ENCODE peak calls at places on chromosomes 2 and 18, in seven cellular contexts. R is activated naive CD4-positive, alpha-beta T cell; V is HFF-Myc; Y is skeletal muscle cell; U is T-helper 2 cell; N is brain microvascular endothelial cell; H is sigmoid colon. Z is an unnamed sample.
A peak's percentile ranks its signal among the peaks of the same experiment; 100 is the strongest.

GRCh38 chr2:216559625-216560156 is 61.0 kb downstream of the RPL37A start:
- DNase-seq in R (no peak), V (no peak), Y (no peak), U (no peak), N (no peak), H (no peak), Z (no peak)

GRCh38 chr2:187581125-187581896 is 27.1 kb upstream of the TFPI start:
- DNase-seq in R (no peak), V (peak; percentile 15), Y (peak; percentile 13), U (no peak), N (peak; percentile 45), H (no peak), Z (no peak)

GRCh38 chr2:113078350-113078839 is 10.6 kb downstream of the IL1F10 start:
- DNase-seq in R (no peak), V (no peak), Y (no peak), U (no peak), N (peak; percentile 16), H (no peak), Z (no peak)

GRCh38 chr2:66901344-66901743 is 466.4 kb downstream of the MEIS1 start:
- DNase-seq in R (no peak), V (peak; percentile 35), Y (no peak), U (no peak), N (no peak), H (no peak), Z (no peak)

GRCh38 chr2:71784734-71785549 is 331.6 kb downstream of the DYSF start:
- DNase-seq in R (no peak), V (no peak), Y (no peak), U (no peak), N (peak; percentile 51), H (no peak), Z (no peak)

GRCh38 chr2:96218508-96219131 is 10.0 kb upstream of the STARD7 start:
- DNase-seq in R (no peak), V (no peak), Y (no peak), U (no peak), N (no peak), H (no peak), Z (no peak)

GRCh38 chr2:138455691-138456090 is 45.9 kb upstream of the SPOPL start:
- DNase-seq in R (no peak), V (no peak), Y (no peak), U (no peak), N (no peak), H (no peak), Z (no peak)

GRCh38 chr18:31199190-31199769 is 36.6 kb upstream of the DSC1 start:
- DNase-seq in R (no peak), V (no peak), Y (no peak), U (no peak), N (no peak), H (no peak), Z (no peak)

GRCh38 chr2:217929757-217930707 is 72.8 kb downstream of the TNS1 start:
- DNase-seq in R (no peak), V (no peak), Y (no peak), U (no peak), N (no peak), H (peak; percentile 95), Z (no peak)

GRCh38 chr2:37720533-37721218 is 49.2 kb upstream of the CDC42EP3 start:
- DNase-seq in R (no peak), V (no peak), Y (peak; percentile 73), U (no peak), N (no peak), H (no peak), Z (no peak)

GRCh38 chr2:178152977-178153376 is 40.7 kb downstream of the RBM45 start:
- DNase-seq in R (no peak), V (no peak), Y (no peak), U (no peak), N (no peak), H (no peak), Z (no peak)

GRCh38 chr2:239318091-239318725 is 82.6 kb downstream of the HDAC4 start:
- DNase-seq in R (no peak), V (no peak), Y (no peak), U (no peak), N (no peak), H (peak; percentile 56), Z (no peak)

GRCh38 chr18:50614838-50615237 is 55.0 kb downstream of the MAPK4 start:
- DNase-seq in R (no peak), V (no peak), Y (no peak), U (no peak), N (no peak), H (no peak), Z (no peak)

GRCh38 chr2:140344842-140345241 is 1564.7 kb upstream of the NXPH2 start:
- DNase-seq in R (no peak), V (no peak), Y (peak; percentile 78), U (no peak), N (peak; percentile 22), H (no peak), Z (no peak)

GRCh38 chr2:96103388-96103705 is 13.0 kb downstream of the ADRA2B start:
- DNase-seq in R (no peak), V (no peak), Y (no peak), U (no peak), N (no peak), H (no peak), Z (no peak)

GRCh38 chr2:70083344-70084156 is 3.7 kb upstream of the PCBP1 start:
- DNase-seq in R (no peak), V (no peak), Y (no peak), U (no peak), N (no peak), H (peak; percentile 48), Z (no peak)

GRCh38 chr2:86485103-86485502 is 43.9 kb downstream of the KDM3A start:
- DNase-seq in R (no peak), V (no peak), Y (no peak), U (no peak), N (no peak), H (no peak), Z (no peak)

GRCh38 chr2:212695426-212695825 is 156.8 kb upstream of the ERBB4 start:
- DNase-seq in R (no peak), V (no peak), Y (no peak), U (no peak), N (no peak), H (no peak), Z (no peak)

GRCh38 chr2:24438106-24438505 is 52.9 kb upstream of the NCOA1 start:
- DNase-seq in R (no peak), V (no peak), Y (peak; percentile 24), U (no peak), N (no peak), H (no peak), Z (no peak)

GRCh38 chr2:202018950-202019349 is 14.7 kb upstream of the FZD7 start:
- DNase-seq in R (no peak), V (no peak), Y (no peak), U (no peak), N (no peak), H (peak; percentile 70), Z (no peak)

GRCh38 chr18:10526211-10526949 is 553 bp downstream of the NAPG start:
- DNase-seq in R (peak; percentile 52), V (no peak), Y (no peak), U (peak; percentile 35), N (peak; percentile 18), H (peak; percentile 81), Z (peak; percentile 42)

GRCh38 chr2:129285012-129285411 is 694.5 kb upstream of the RAB6C start:
- DNase-seq in R (no peak), V (no peak), Y (no peak), U (no peak), N (no peak), H (no peak), Z (no peak)

GRCh38 chr18:22683196-22683676 is 249.9 kb upstream of the RBBP8 start:
- DNase-seq in R (no peak), V (peak; percentile 49), Y (peak; percentile 89), U (no peak), N (peak; percentile 95), H (peak; percentile 91), Z (no peak)

GRCh38 chr2:239326831-239327535 is 73.8 kb downstream of the HDAC4 start:
- DNase-seq in R (peak; percentile 58), V (no peak), Y (no peak), U (peak; percentile 38), N (no peak), H (peak; percentile 68), Z (peak; percentile 69)

GRCh38 chr18:78678318-78678695 is 301.3 kb upstream of the SALL3 start:
- DNase-seq in R (no peak), V (no peak), Y (no peak), U (no peak), N (no peak), H (no peak), Z (no peak)

GRCh38 chr2:11123856-11124759 is 31.2 kb upstream of the SLC66A3 start:
- DNase-seq in R (peak; percentile 46), V (no peak), Y (no peak), U (peak; percentile 55), N (peak; percentile 47), H (no peak), Z (peak; percentile 58)

GRCh38 chr2:33488178-33488690 is 11.8 kb downstream of the RASGRP3 start:
- DNase-seq in R (no peak), V (no peak), Y (no peak), U (no peak), N (no peak), H (no peak), Z (no peak)

GRCh38 chr2:179235463-179236108 is 29.0 kb downstream of the SESTD1 start:
- DNase-seq in R (no peak), V (no peak), Y (peak; percentile 59), U (no peak), N (peak; percentile 36), H (no peak), Z (no peak)

GRCh38 chr2:113823729-113824595 is 65.9 kb upstream of the ACTR3 start:
- DNase-seq in R (no peak), V (no peak), Y (no peak), U (no peak), N (no peak), H (no peak), Z (no peak)

GRCh38 chr18:79802298-79802697 is 4.6 kb downstream of the KCNG2 start:
- DNase-seq in R (no peak), V (no peak), Y (no peak), U (no peak), N (no peak), H (peak; percentile 46), Z (no peak)

GRCh38 chr18:40179647-40180175 is 1775.3 kb upstream of the PIK3C3 start:
- DNase-seq in R (no peak), V (no peak), Y (no peak), U (no peak), N (no peak), H (no peak), Z (no peak)

GRCh38 chr2:10775036-10775780 is 37.4 kb downstream of the PDIA6 start:
- DNase-seq in R (no peak), V (no peak), Y (no peak), U (no peak), N (no peak), H (peak; percentile 44), Z (no peak)

GRCh38 chr18:79708412-79708811 is 28.8 kb downstream of the CTDP1 start:
- DNase-seq in R (no peak), V (no peak), Y (no peak), U (no peak), N (no peak), H (no peak), Z (no peak)

GRCh38 chr2:185014076-185014475 is 415.7 kb downstream of the ZNF804A start:
- DNase-seq in R (no peak), V (no peak), Y (no peak), U (no peak), N (no peak), H (no peak), Z (no peak)

GRCh38 chr2:10372862-10373240 is 70.1 kb downstream of the HPCAL1 start:
- DNase-seq in R (no peak), V (no peak), Y (no peak), U (no peak), N (no peak), H (no peak), Z (no peak)

GRCh38 chr2:96899084-96899735 is 29.3 kb upstream of the SEMA4C start:
- DNase-seq in R (no peak), V (no peak), Y (no peak), U (no peak), N (no peak), H (no peak), Z (no peak)

GRCh38 chr2:144516417-144516980 is 3.4 kb downstream of the ZEB2 start:
- DNase-seq in R (no peak), V (no peak), Y (no peak), U (no peak), N (no peak), H (no peak), Z (no peak)